ENCODE peak calls at places on chromosomes 16 and 17, in six cellular contexts. Y is C1 segment of cervical spinal cord; V is psoas muscle; K is body of pancreas; X is substantia nigra; R is stimulated activated CD8-positive, alpha-beta memory T cell treated with anti-CD3 and anti-CD28 coated beads, Interleukin-7, amount 100 ng/mL, for 24 hours. H is an unnamed sample.

GRCh38 chr16:50185005-50185505 is 31.9 kb downstream of the TENT4B start:
- DNase-seq in Y (no peak), V (no peak), K (no peak), X (no peak), R (no peak), H (no peak)

GRCh38 chr17:83073389-83074063 is 5.9 kb upstream of the METRNL start:
- DNase-seq in Y (no peak), V (peak; percentile 71), K (no peak), X (no peak), R (no peak), H (no peak)

GRCh38 chr17:77906377-77906871 is 52.1 kb upstream of the TNRC6C start:
- DNase-seq in Y (no peak), V (no peak), K (no peak), X (no peak), R (no peak), H (no peak)

GRCh38 chr17:4771519-4772234 is at the start of gene TM4SF5:
- DNase-seq in Y (no peak), V (no peak), K (peak; percentile 64), X (no peak), R (no peak), H (no peak)

GRCh38 chr17:12683299-12683698 is 17.6 kb downstream of the MYOCD start:
- DNase-seq in Y (no peak), V (no peak), K (no peak), X (no peak), R (no peak), H (no peak)

GRCh38 chr17:45370949-45371413 is 54.2 kb upstream of the MAP3K14 start:
- DNase-seq in Y (no peak), V (no peak), K (no peak), X (no peak), R (no peak), H (no peak)

GRCh38 chr17:58452738-58453137 is 35.4 kb upstream of the RNF43 start:
- DNase-seq in Y (no peak), V (no peak), K (no peak), X (no peak), R (no peak), H (no peak)

GRCh38 chr17:45230410-45230786 is 8.7 kb downstream of the FMNL1 start:
- DNase-seq in Y (no peak), V (no peak), K (no peak), X (no peak), R (no peak), H (no peak)

GRCh38 chr16:56125922-56126321 is 65.4 kb upstream of the GNAO1 start:
- DNase-seq in Y (no peak), V (no peak), K (no peak), X (no peak), R (no peak), H (no peak)

GRCh38 chr16:66639091-66639885 is 34.8 kb downstream of the CMTM3 start:
- DNase-seq in Y (no peak), V (no peak), K (no peak), X (no peak), R (no peak), H (no peak)

GRCh38 chr17:81116704-81117103 is 48.6 kb upstream of the PVALEF start:
- DNase-seq in Y (no peak), V (no peak), K (no peak), X (no peak), R (no peak), H (no peak)

GRCh38 chr17:77516902-77517301 is 376.1 kb downstream of the SEC14L1 start:
- DNase-seq in Y (no peak), V (no peak), K (no peak), X (no peak), R (no peak), H (no peak)

GRCh38 chr16:88966986-88967799 is 9.8 kb downstream of the CBFA2T3 start:
- DNase-seq in Y (no peak), V (peak; percentile 7), K (no peak), X (no peak), R (no peak), H (no peak)

GRCh38 chr17:7858487-7858832 is 657 bp downstream of the CYB5D1 start:
- DNase-seq in Y (no peak), V (peak; percentile 52), K (peak; percentile 69), X (peak; percentile 59), R (no peak), H (no peak)

GRCh38 chr16:2006317-2006716 is 3.3 kb downstream of the ZNF598 start:
- DNase-seq in Y (no peak), V (no peak), K (no peak), X (no peak), R (no peak), H (no peak)

GRCh38 chr16:3610698-3611144 is 685 bp downstream of the SLX4 start:
- DNase-seq in Y (no peak), V (no peak), K (no peak), X (no peak), R (no peak), H (no peak)

GRCh38 chr17:57861000-57861736 is 11.3 kb upstream of the MRPS23 start:
- DNase-seq in Y (no peak), V (peak; percentile 64), K (peak; percentile 82), X (no peak), R (no peak), H (no peak)

GRCh38 chr17:18195246-18195645 is 11.6 kb downstream of the ALKBH5 start:
- DNase-seq in Y (no peak), V (no peak), K (no peak), X (no peak), R (no peak), H (no peak)

GRCh38 chr17:58535431-58535830 is 21.0 kb upstream of the MTMR4 start:
- DNase-seq in Y (no peak), V (no peak), K (no peak), X (no peak), R (no peak), H (no peak)

GRCh38 chr16:11038777-11039176 is 94.4 kb downstream of the CLEC16A start:
- DNase-seq in Y (no peak), V (no peak), K (no peak), X (no peak), R (no peak), H (no peak)

H was measured in Panc1.